ENCODE peak calls at places on chromosomes 16 and 17, in ten cellular contexts. C is Peyer's patch, K is AG04450, L is lower leg skin, U is epithelial cell of proximal tubule, Q is BJ, V is chondrocyte, X is prostate gland, B is WTC11, G is fibroblast of lung. Z is an unnamed sample.

GRCh38 chr17:15319461-15319860 is 21.9 kb downstream of the TEKT3 start:
- DNase-seq in C (no peak), K (no peak), L (no peak), U (no peak), Q (no peak), V (no peak), X (no peak), B (no peak), G (no peak), Z (no peak)

GRCh38 chr16:72179592-72179991 is 7.6 kb upstream of the PMFBP1 start:
- DNase-seq in C (no peak), K (no peak), L (no peak), U (no peak), Q (no peak), V (no peak), X (no peak), B (no peak), G (no peak), Z (no peak)

GRCh38 chr17:38889745-38890409 is 20.0 kb downstream of the LASP1 start:
- DNase-seq in C (no peak), K (no peak), L (no peak), U (no peak), Q (no peak), V (no peak), X (no peak), B (no peak), G (no peak), Z (no peak)

GRCh38 chr16:12002447-12003006 is 26.0 kb downstream of the SNX29 start:
- DNase-seq in C (no peak), K (no peak), L (no peak), U (no peak), Q (no peak), V (no peak), X (no peak), B (no peak), G (peak; percentile 77), Z (no peak)

GRCh38 chr16:66895697-66895995 is 15.3 kb downstream of the PDP2 start:
- DNase-seq in C (no peak), K (no peak), L (no peak), U (no peak), Q (no peak), V (peak; percentile 57), X (no peak), B (no peak), G (no peak), Z (no peak)

GRCh38 chr16:11472410-11472809 is 114.3 kb downstream of the LITAF start:
- DNase-seq in C (no peak), K (no peak), L (no peak), U (no peak), Q (no peak), V (no peak), X (no peak), B (no peak), G (no peak), Z (no peak)

GRCh38 chr17:32915108-32915700 is 12.7 kb upstream of the TMEM98 start:
- DNase-seq in C (no peak), K (no peak), L (no peak), U (no peak), Q (no peak), V (no peak), X (no peak), B (no peak), G (no peak), Z (no peak)

GRCh38 chr17:5832886-5833285 is 237.3 kb upstream of the WSCD1 start:
- DNase-seq in C (no peak), K (peak; percentile 39), L (no peak), U (no peak), Q (peak; percentile 22), V (no peak), X (no peak), B (no peak), G (peak; percentile 14), Z (no peak)

GRCh38 chr17:75570772-75571171 is 16.8 kb upstream of the MYO15B start:
- DNase-seq in C (no peak), K (no peak), L (no peak), U (no peak), Q (no peak), V (no peak), X (no peak), B (no peak), G (no peak), Z (no peak)

GRCh38 chr17:74754832-74755231 is 6.4 kb downstream of the NHERF1 start:
- DNase-seq in C (no peak), K (no peak), L (no peak), U (no peak), Q (no peak), V (no peak), X (no peak), B (no peak), G (no peak), Z (no peak)

GRCh38 chr17:81332949-81333570 is 38.0 kb upstream of the SLC38A10 start:
- DNase-seq in C (no peak), K (no peak), L (no peak), U (no peak), Q (no peak), V (no peak), X (no peak), B (no peak), G (no peak), Z (no peak)

GRCh38 chr17:77924757-77925336 is 33.7 kb upstream of the TNRC6C start:
- DNase-seq in C (no peak), K (no peak), L (no peak), U (no peak), Q (no peak), V (no peak), X (no peak), B (peak; percentile 68), G (peak; percentile 81), Z (no peak)

GRCh38 chr16:57245472-57246113 is 534 bp downstream of the ARL2BP start:
- DNase-seq in C (peak; percentile 38), K (no peak), L (no peak), U (no peak), Q (no peak), V (peak; percentile 92), X (peak; percentile 24), B (peak; percentile 30), G (peak; percentile 8), Z (peak; percentile 18)

GRCh38 chr17:28950017-28950751 is 1.1 kb downstream of the PHF12 start:
- DNase-seq in C (peak; percentile 67), K (no peak), L (peak; percentile 51), U (no peak), Q (no peak), V (peak; percentile 88), X (peak; percentile 42), B (peak; percentile 66), G (peak; percentile 58), Z (peak; percentile 50)

GRCh38 chr17:29504711-29505110 is 62.1 kb downstream of the ABHD15 start:
- DNase-seq in C (no peak), K (no peak), L (no peak), U (no peak), Q (no peak), V (no peak), X (no peak), B (no peak), G (peak; percentile 46), Z (no peak)

GRCh38 chr17:16027708-16028584 is 28.3 kb downstream of the TTC19 start:
- DNase-seq in C (no peak), K (peak; percentile 68), L (no peak), U (peak; percentile 83), Q (peak; percentile 65), V (no peak), X (no peak), B (no peak), G (peak; percentile 87), Z (no peak)

GRCh38 chr16:25024900-25025299 is 9.7 kb upstream of the ARHGAP17 start:
- DNase-seq in C (no peak), K (no peak), L (no peak), U (no peak), Q (no peak), V (no peak), X (no peak), B (no peak), G (no peak), Z (no peak)

GRCh38 chr16:21950782-21951521 is 2.2 kb upstream of the UQCRC2 start:
- DNase-seq in C (no peak), K (no peak), L (no peak), U (no peak), Q (no peak), V (no peak), X (no peak), B (no peak), G (peak; percentile 51), Z (no peak)

GRCh38 chr16:70649300-70649699 is 2.9 kb downstream of the IL34 start:
- DNase-seq in C (no peak), K (no peak), L (no peak), U (no peak), Q (no peak), V (no peak), X (no peak), B (no peak), G (no peak), Z (no peak)

GRCh38 chr17:63881935-63882601 is at the start of gene GH2:
- DNase-seq in C (peak; percentile 50), K (no peak), L (peak; percentile 18), U (no peak), Q (no peak), V (no peak), X (peak; percentile 10), B (peak; percentile 86), G (peak; percentile 28), Z (peak; percentile 72)
- TF ChIP-seq CTCF in C (peak; percentile 52), K (peak; percentile 58), L (no peak), U (peak; percentile 66), Q (peak; percentile 78), V (peak; percentile 73), X (peak; percentile 13), B (peak; percentile 81), G (peak; percentile 71), Z (peak; percentile 57)

DNA sequence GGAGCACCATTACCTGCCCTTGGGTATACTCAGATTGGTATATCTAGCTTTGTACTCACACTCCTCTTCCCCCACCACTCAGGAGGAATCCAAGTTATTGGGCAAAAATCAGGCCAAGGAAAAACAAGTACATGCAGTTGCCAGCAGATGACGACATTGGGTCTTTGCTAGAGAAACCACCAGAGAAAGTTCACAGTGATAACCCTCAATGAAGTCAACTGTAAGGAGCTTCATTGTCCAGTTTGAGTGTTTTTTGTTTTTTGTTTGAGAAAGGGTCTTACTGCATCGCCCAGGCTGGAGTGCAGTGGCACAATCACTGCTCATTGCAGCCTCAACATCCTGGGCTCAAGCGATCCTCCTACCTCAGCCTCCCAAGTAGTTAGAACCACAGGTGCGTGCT is 34.6 kb upstream of the TOX3 start:
- DNase-seq in C (no peak), K (no peak), L (no peak), U (peak; percentile 23), Q (no peak), V (no peak), X (no peak), B (no peak), G (no peak), Z (no peak)
- TF ChIP-seq CTCF in C (peak; percentile 56), K (no peak), L (no peak), U (peak; percentile 79), Q (no peak), V (no peak), X (no peak), B (no peak), G (no peak), Z (no peak)

GRCh38 chr16:87053016-87053982 is 263.9 kb downstream of the C16orf95 start:
- DNase-seq in C (no peak), K (no peak), L (no peak), U (no peak), Q (no peak), V (no peak), X (no peak), B (peak; percentile 45), G (no peak), Z (peak; percentile 52)
- TF ChIP-seq CTCF in C (no peak), K (peak; percentile 17), L (no peak), U (no peak), Q (peak; percentile 8), V (peak; percentile 55), X (no peak), B (peak; percentile 45), G (peak; percentile 16), Z (peak; percentile 50)

GRCh38 chr16:85238233-85238647 is 126.0 kb upstream of the CIBAR2 start:
- DNase-seq in C (peak; percentile 19), K (peak; percentile 93), L (no peak), U (no peak), Q (no peak), V (no peak), X (no peak), B (peak; percentile 77), G (peak; percentile 97), Z (peak; percentile 40)
- TF ChIP-seq CTCF in C (no peak), K (peak; percentile 51), L (no peak), U (no peak), Q (peak; percentile 28), V (peak; percentile 67), X (no peak), B (no peak), G (peak; percentile 52), Z (no peak)